ENCODE peak calls at places on chromosomes 1 and 21, in ten cellular contexts. One of them, this sample, is unnamed.

GRCh38 chr1:29380532-29380931 is 144.2 kb downstream of the PTPRU start:
- DNase-seq in T follicular helper cell: no peak
- DNase-seq in ELF-1: no peak
- DNase-seq in upper lobe of left lung: no peak
- DNase-seq in activated CD4-positive, alpha-beta T cell treated with anti-CD3 and anti-CD28 coated beads, Interleukin-2, amount 50 U/mL, for 4 hours: no peak
- DNase-seq in dermis blood vessel endothelial cell: no peak
- DNase-seq in activated T-cell treated with anti-CD3 and anti-CD28 coated beads, Interleukin-2, amount 50 U/mL, for 72 hours: no peak
- DNase-seq in HTR-8/SVneo: no peak
- DNase-seq in stimulated activated CD8-positive, alpha-beta memory T cell treated with anti-CD3 and anti-CD28 coated beads, Interleukin-4, amount 100 ng/mL, for 48 hours: no peak
- DNase-seq in activated naive CD4-positive, alpha-beta T cell: no peak
- DNase-seq in this sample: no peak

GRCh38 chr1:84689514-84690396 is 506 bp downstream of the SSX2IP start:
- DNase-seq in stimulated activated CD8-positive, alpha-beta memory T cell treated with anti-CD3 and anti-CD28 coated beads, Interleukin-4, amount 100 ng/mL, for 48 hours: peak; percentile 61
- DNase-seq in ELF-1: no peak
- DNase-seq in HTR-8/SVneo: peak; percentile 23
- DNase-seq in activated naive CD4-positive, alpha-beta T cell: no peak
- DNase-seq in upper lobe of left lung: peak; percentile 42
- DNase-seq in T follicular helper cell: no peak
- DNase-seq in activated T-cell treated with anti-CD3 and anti-CD28 coated beads, Interleukin-2, amount 50 U/mL, for 72 hours: no peak
- DNase-seq in activated CD4-positive, alpha-beta T cell treated with anti-CD3 and anti-CD28 coated beads, Interleukin-2, amount 50 U/mL, for 4 hours: peak; percentile 13
- DNase-seq in dermis blood vessel endothelial cell: peak; percentile 59
- DNase-seq in this sample: no peak

GRCh38 chr1:237873487-237873927 is 17.2 kb downstream of the ZP4 start:
- DNase-seq in activated CD4-positive, alpha-beta T cell treated with anti-CD3 and anti-CD28 coated beads, Interleukin-2, amount 50 U/mL, for 4 hours: no peak
- DNase-seq in upper lobe of left lung: no peak
- DNase-seq in stimulated activated CD8-positive, alpha-beta memory T cell treated with anti-CD3 and anti-CD28 coated beads, Interleukin-4, amount 100 ng/mL, for 48 hours: no peak
- DNase-seq in activated T-cell treated with anti-CD3 and anti-CD28 coated beads, Interleukin-2, amount 50 U/mL, for 72 hours: peak; percentile 5
- DNase-seq in T follicular helper cell: no peak
- DNase-seq in activated naive CD4-positive, alpha-beta T cell: no peak
- DNase-seq in dermis blood vessel endothelial cell: no peak
- DNase-seq in ELF-1: peak; percentile 39
- DNase-seq in HTR-8/SVneo: peak; percentile 84
- DNase-seq in this sample: no peak

GRCh38 chr1:229582011-229582694 is 23.6 kb upstream of the ABCB10 start:
- DNase-seq in upper lobe of left lung: peak; percentile 68
- DNase-seq in activated CD4-positive, alpha-beta T cell treated with anti-CD3 and anti-CD28 coated beads, Interleukin-2, amount 50 U/mL, for 4 hours: no peak
- DNase-seq in activated T-cell treated with anti-CD3 and anti-CD28 coated beads, Interleukin-2, amount 50 U/mL, for 72 hours: no peak
- DNase-seq in ELF-1: no peak
- DNase-seq in HTR-8/SVneo: no peak
- DNase-seq in activated naive CD4-positive, alpha-beta T cell: no peak
- DNase-seq in stimulated activated CD8-positive, alpha-beta memory T cell treated with anti-CD3 and anti-CD28 coated beads, Interleukin-4, amount 100 ng/mL, for 48 hours: no peak
- DNase-seq in dermis blood vessel endothelial cell: peak; percentile 54
- DNase-seq in T follicular helper cell: no peak
- DNase-seq in this sample: no peak

GRCh38 chr1:234134878-234135277 is 230.4 kb downstream of the SLC35F3 start:
- DNase-seq in dermis blood vessel endothelial cell: no peak
- DNase-seq in activated T-cell treated with anti-CD3 and anti-CD28 coated beads, Interleukin-2, amount 50 U/mL, for 72 hours: no peak
- DNase-seq in ELF-1: no peak
- DNase-seq in HTR-8/SVneo: no peak
- DNase-seq in activated naive CD4-positive, alpha-beta T cell: no peak
- DNase-seq in upper lobe of left lung: no peak
- DNase-seq in activated CD4-positive, alpha-beta T cell treated with anti-CD3 and anti-CD28 coated beads, Interleukin-2, amount 50 U/mL, for 4 hours: no peak
- DNase-seq in T follicular helper cell: no peak
- DNase-seq in stimulated activated CD8-positive, alpha-beta memory T cell treated with anti-CD3 and anti-CD28 coated beads, Interleukin-4, amount 100 ng/mL, for 48 hours: no peak
- DNase-seq in this sample: no peak

GRCh38 chr1:245091818-245092637 is 62.8 kb upstream of the KIF26B start:
- DNase-seq in ELF-1: peak; percentile 76
- DNase-seq in activated CD4-positive, alpha-beta T cell treated with anti-CD3 and anti-CD28 coated beads, Interleukin-2, amount 50 U/mL, for 4 hours: no peak
- DNase-seq in dermis blood vessel endothelial cell: peak; percentile 99
- DNase-seq in activated naive CD4-positive, alpha-beta T cell: no peak
- DNase-seq in stimulated activated CD8-positive, alpha-beta memory T cell treated with anti-CD3 and anti-CD28 coated beads, Interleukin-4, amount 100 ng/mL, for 48 hours: no peak
- DNase-seq in HTR-8/SVneo: peak; percentile 89
- DNase-seq in upper lobe of left lung: peak; percentile 74
- DNase-seq in activated T-cell treated with anti-CD3 and anti-CD28 coated beads, Interleukin-2, amount 50 U/mL, for 72 hours: no peak
- DNase-seq in T follicular helper cell: no peak
- DNase-seq in this sample: no peak

GRCh38 chr21:36661511-36662309 is 37.2 kb upstream of the SIM2 start:
- DNase-seq in activated naive CD4-positive, alpha-beta T cell: no peak
- DNase-seq in dermis blood vessel endothelial cell: peak; percentile 49
- DNase-seq in stimulated activated CD8-positive, alpha-beta memory T cell treated with anti-CD3 and anti-CD28 coated beads, Interleukin-4, amount 100 ng/mL, for 48 hours: no peak
- DNase-seq in HTR-8/SVneo: peak; percentile 40
- DNase-seq in upper lobe of left lung: peak; percentile 36
- DNase-seq in ELF-1: peak; percentile 50
- DNase-seq in activated T-cell treated with anti-CD3 and anti-CD28 coated beads, Interleukin-2, amount 50 U/mL, for 72 hours: no peak
- DNase-seq in T follicular helper cell: no peak
- DNase-seq in activated CD4-positive, alpha-beta T cell treated with anti-CD3 and anti-CD28 coated beads, Interleukin-2, amount 50 U/mL, for 4 hours: no peak
- DNase-seq in this sample: no peak

GRCh38 chr1:208759250-208759649 is 515.1 kb upstream of the PLXNA2 start:
- DNase-seq in dermis blood vessel endothelial cell: no peak
- DNase-seq in ELF-1: no peak
- DNase-seq in upper lobe of left lung: no peak
- DNase-seq in activated naive CD4-positive, alpha-beta T cell: no peak
- DNase-seq in activated CD4-positive, alpha-beta T cell treated with anti-CD3 and anti-CD28 coated beads, Interleukin-2, amount 50 U/mL, for 4 hours: no peak
- DNase-seq in stimulated activated CD8-positive, alpha-beta memory T cell treated with anti-CD3 and anti-CD28 coated beads, Interleukin-4, amount 100 ng/mL, for 48 hours: no peak
- DNase-seq in activated T-cell treated with anti-CD3 and anti-CD28 coated beads, Interleukin-2, amount 50 U/mL, for 72 hours: no peak
- DNase-seq in HTR-8/SVneo: no peak
- DNase-seq in T follicular helper cell: no peak
- DNase-seq in this sample: no peak

GRCh38 chr1:36386262-36387140 is 777 bp upstream of the STK40 start:
- DNase-seq in HTR-8/SVneo: peak; percentile 94
- DNase-seq in activated CD4-positive, alpha-beta T cell treated with anti-CD3 and anti-CD28 coated beads, Interleukin-2, amount 50 U/mL, for 4 hours: peak; percentile 89
- DNase-seq in dermis blood vessel endothelial cell: peak; percentile 98
- DNase-seq in stimulated activated CD8-positive, alpha-beta memory T cell treated with anti-CD3 and anti-CD28 coated beads, Interleukin-4, amount 100 ng/mL, for 48 hours: peak; percentile 93
- DNase-seq in activated T-cell treated with anti-CD3 and anti-CD28 coated beads, Interleukin-2, amount 50 U/mL, for 72 hours: peak; percentile 91
- DNase-seq in ELF-1: peak; percentile 96
- DNase-seq in T follicular helper cell: peak; percentile 79
- DNase-seq in activated naive CD4-positive, alpha-beta T cell: peak; percentile 66
- DNase-seq in upper lobe of left lung: peak; percentile 99
- DNase-seq in this sample: peak; percentile 84

GRCh38 chr1:56081151-56081550 is 498.2 kb downstream of the PLPP3 start:
- DNase-seq in T follicular helper cell: no peak
- DNase-seq in upper lobe of left lung: no peak
- DNase-seq in activated naive CD4-positive, alpha-beta T cell: no peak
- DNase-seq in activated T-cell treated with anti-CD3 and anti-CD28 coated beads, Interleukin-2, amount 50 U/mL, for 72 hours: no peak
- DNase-seq in ELF-1: no peak
- DNase-seq in HTR-8/SVneo: no peak
- DNase-seq in stimulated activated CD8-positive, alpha-beta memory T cell treated with anti-CD3 and anti-CD28 coated beads, Interleukin-4, amount 100 ng/mL, for 48 hours: no peak
- DNase-seq in dermis blood vessel endothelial cell: no peak
- DNase-seq in activated CD4-positive, alpha-beta T cell treated with anti-CD3 and anti-CD28 coated beads, Interleukin-2, amount 50 U/mL, for 4 hours: no peak
- DNase-seq in this sample: no peak

GRCh38 chr1:247376659-247377058 is 39.3 kb upstream of the NLRP3 start:
- DNase-seq in stimulated activated CD8-positive, alpha-beta memory T cell treated with anti-CD3 and anti-CD28 coated beads, Interleukin-4, amount 100 ng/mL, for 48 hours: no peak
- DNase-seq in activated T-cell treated with anti-CD3 and anti-CD28 coated beads, Interleukin-2, amount 50 U/mL, for 72 hours: no peak
- DNase-seq in dermis blood vessel endothelial cell: peak; percentile 6
- DNase-seq in T follicular helper cell: no peak
- DNase-seq in upper lobe of left lung: no peak
- DNase-seq in activated naive CD4-positive, alpha-beta T cell: no peak
- DNase-seq in ELF-1: peak; percentile 85
- DNase-seq in activated CD4-positive, alpha-beta T cell treated with anti-CD3 and anti-CD28 coated beads, Interleukin-2, amount 50 U/mL, for 4 hours: no peak
- DNase-seq in HTR-8/SVneo: no peak
- DNase-seq in this sample: no peak

GRCh38 chr1:203307690-203308126 is 2.4 kb downstream of the BTG2 start:
- DNase-seq in ELF-1: peak; percentile 73
- DNase-seq in stimulated activated CD8-positive, alpha-beta memory T cell treated with anti-CD3 and anti-CD28 coated beads, Interleukin-4, amount 100 ng/mL, for 48 hours: no peak
- DNase-seq in activated naive CD4-positive, alpha-beta T cell: no peak
- DNase-seq in HTR-8/SVneo: no peak
- DNase-seq in upper lobe of left lung: no peak
- DNase-seq in activated CD4-positive, alpha-beta T cell treated with anti-CD3 and anti-CD28 coated beads, Interleukin-2, amount 50 U/mL, for 4 hours: no peak
- DNase-seq in dermis blood vessel endothelial cell: no peak
- DNase-seq in activated T-cell treated with anti-CD3 and anti-CD28 coated beads, Interleukin-2, amount 50 U/mL, for 72 hours: no peak
- DNase-seq in T follicular helper cell: no peak
- DNase-seq in this sample: no peak

GRCh38 chr21:45141507-45141906 is 67.1 kb downstream of the ADARB1 start:
- DNase-seq in dermis blood vessel endothelial cell: no peak
- DNase-seq in stimulated activated CD8-positive, alpha-beta memory T cell treated with anti-CD3 and anti-CD28 coated beads, Interleukin-4, amount 100 ng/mL, for 48 hours: no peak
- DNase-seq in HTR-8/SVneo: no peak
- DNase-seq in activated naive CD4-positive, alpha-beta T cell: no peak
- DNase-seq in ELF-1: no peak
- DNase-seq in upper lobe of left lung: no peak
- DNase-seq in activated T-cell treated with anti-CD3 and anti-CD28 coated beads, Interleukin-2, amount 50 U/mL, for 72 hours: no peak
- DNase-seq in T follicular helper cell: no peak
- DNase-seq in activated CD4-positive, alpha-beta T cell treated with anti-CD3 and anti-CD28 coated beads, Interleukin-2, amount 50 U/mL, for 4 hours: no peak
- DNase-seq in this sample: no peak

GRCh38 chr1:200165493-200166220 is 138.1 kb downstream of the NR5A2 start:
- DNase-seq in stimulated activated CD8-positive, alpha-beta memory T cell treated with anti-CD3 and anti-CD28 coated beads, Interleukin-4, amount 100 ng/mL, for 48 hours: no peak
- DNase-seq in upper lobe of left lung: no peak
- DNase-seq in activated T-cell treated with anti-CD3 and anti-CD28 coated beads, Interleukin-2, amount 50 U/mL, for 72 hours: no peak
- DNase-seq in activated naive CD4-positive, alpha-beta T cell: no peak
- DNase-seq in activated CD4-positive, alpha-beta T cell treated with anti-CD3 and anti-CD28 coated beads, Interleukin-2, amount 50 U/mL, for 4 hours: no peak
- DNase-seq in dermis blood vessel endothelial cell: no peak
- DNase-seq in HTR-8/SVneo: no peak
- DNase-seq in T follicular helper cell: no peak
- DNase-seq in ELF-1: no peak
- DNase-seq in this sample: no peak

GRCh38 chr21:45607021-45607921 is 36.3 kb upstream of the PCBP3 start:
- DNase-seq in T follicular helper cell: peak; percentile 68
- DNase-seq in HTR-8/SVneo: no peak
- DNase-seq in dermis blood vessel endothelial cell: peak; percentile 25
- DNase-seq in upper lobe of left lung: peak; percentile 10
- DNase-seq in ELF-1: no peak
- DNase-seq in activated CD4-positive, alpha-beta T cell treated with anti-CD3 and anti-CD28 coated beads, Interleukin-2, amount 50 U/mL, for 4 hours: peak; percentile 44
- DNase-seq in stimulated activated CD8-positive, alpha-beta memory T cell treated with anti-CD3 and anti-CD28 coated beads, Interleukin-4, amount 100 ng/mL, for 48 hours: peak; percentile 40
- DNase-seq in activated T-cell treated with anti-CD3 and anti-CD28 coated beads, Interleukin-2, amount 50 U/mL, for 72 hours: peak; percentile 55
- DNase-seq in activated naive CD4-positive, alpha-beta T cell: peak; percentile 36
- DNase-seq in this sample: no peak

GRCh38 chr1:196678510-196678884 is 26.7 kb downstream of the CFH start:
- DNase-seq in dermis blood vessel endothelial cell: no peak
- DNase-seq in activated T-cell treated with anti-CD3 and anti-CD28 coated beads, Interleukin-2, amount 50 U/mL, for 72 hours: no peak
- DNase-seq in stimulated activated CD8-positive, alpha-beta memory T cell treated with anti-CD3 and anti-CD28 coated beads, Interleukin-4, amount 100 ng/mL, for 48 hours: no peak
- DNase-seq in ELF-1: no peak
- DNase-seq in HTR-8/SVneo: peak; percentile 20
- DNase-seq in activated CD4-positive, alpha-beta T cell treated with anti-CD3 and anti-CD28 coated beads, Interleukin-2, amount 50 U/mL, for 4 hours: no peak
- DNase-seq in T follicular helper cell: no peak
- DNase-seq in activated naive CD4-positive, alpha-beta T cell: no peak
- DNase-seq in upper lobe of left lung: no peak
- DNase-seq in this sample: no peak

GRCh38 chr1:36239941-36240637 is 15.8 kb downstream of the THRAP3 start:
- DNase-seq in ELF-1: peak; percentile 54
- DNase-seq in activated CD4-positive, alpha-beta T cell treated with anti-CD3 and anti-CD28 coated beads, Interleukin-2, amount 50 U/mL, for 4 hours: no peak
- DNase-seq in dermis blood vessel endothelial cell: peak; percentile 63
- DNase-seq in activated naive CD4-positive, alpha-beta T cell: no peak
- DNase-seq in activated T-cell treated with anti-CD3 and anti-CD28 coated beads, Interleukin-2, amount 50 U/mL, for 72 hours: no peak
- DNase-seq in HTR-8/SVneo: no peak
- DNase-seq in T follicular helper cell: no peak
- DNase-seq in stimulated activated CD8-positive, alpha-beta memory T cell treated with anti-CD3 and anti-CD28 coated beads, Interleukin-4, amount 100 ng/mL, for 48 hours: no peak
- DNase-seq in upper lobe of left lung: peak; percentile 31
- DNase-seq in this sample: no peak

GRCh38 chr1:65235867-65236805 is 73.2 kb upstream of the DNAJC6 start:
- DNase-seq in activated naive CD4-positive, alpha-beta T cell: no peak
- DNase-seq in stimulated activated CD8-positive, alpha-beta memory T cell treated with anti-CD3 and anti-CD28 coated beads, Interleukin-4, amount 100 ng/mL, for 48 hours: no peak
- DNase-seq in T follicular helper cell: no peak
- DNase-seq in dermis blood vessel endothelial cell: peak; percentile 74
- DNase-seq in activated T-cell treated with anti-CD3 and anti-CD28 coated beads, Interleukin-2, amount 50 U/mL, for 72 hours: no peak
- DNase-seq in HTR-8/SVneo: peak; percentile 43
- DNase-seq in ELF-1: peak; percentile 29
- DNase-seq in upper lobe of left lung: no peak
- DNase-seq in activated CD4-positive, alpha-beta T cell treated with anti-CD3 and anti-CD28 coated beads, Interleukin-2, amount 50 U/mL, for 4 hours: no peak
- DNase-seq in this sample: no peak

GRCh38 chr1:217881607-217882332 is 250.6 kb downstream of the SPATA17 start:
- DNase-seq in HTR-8/SVneo: peak; percentile 33
- DNase-seq in upper lobe of left lung: no peak
- DNase-seq in ELF-1: peak; percentile 33
- DNase-seq in activated CD4-positive, alpha-beta T cell treated with anti-CD3 and anti-CD28 coated beads, Interleukin-2, amount 50 U/mL, for 4 hours: no peak
- DNase-seq in activated T-cell treated with anti-CD3 and anti-CD28 coated beads, Interleukin-2, amount 50 U/mL, for 72 hours: no peak
- DNase-seq in activated naive CD4-positive, alpha-beta T cell: no peak
- DNase-seq in dermis blood vessel endothelial cell: no peak
- DNase-seq in T follicular helper cell: no peak
- DNase-seq in stimulated activated CD8-positive, alpha-beta memory T cell treated with anti-CD3 and anti-CD28 coated beads, Interleukin-4, amount 100 ng/mL, for 48 hours: no peak
- DNase-seq in this sample: no peak

GRCh38 chr1:77970192-77970591 is 8.7 kb downstream of the FUBP1 start:
- DNase-seq in upper lobe of left lung: no peak
- DNase-seq in stimulated activated CD8-positive, alpha-beta memory T cell treated with anti-CD3 and anti-CD28 coated beads, Interleukin-4, amount 100 ng/mL, for 48 hours: no peak
- DNase-seq in dermis blood vessel endothelial cell: no peak
- DNase-seq in activated naive CD4-positive, alpha-beta T cell: no peak
- DNase-seq in ELF-1: no peak
- DNase-seq in activated T-cell treated with anti-CD3 and anti-CD28 coated beads, Interleukin-2, amount 50 U/mL, for 72 hours: no peak
- DNase-seq in activated CD4-positive, alpha-beta T cell treated with anti-CD3 and anti-CD28 coated beads, Interleukin-2, amount 50 U/mL, for 4 hours: no peak
- DNase-seq in HTR-8/SVneo: no peak
- DNase-seq in T follicular helper cell: no peak
- DNase-seq in this sample: no peak

GRCh38 chr1:208184993-208185703 is 59.0 kb downstream of the PLXNA2 start:
- DNase-seq in T follicular helper cell: no peak
- DNase-seq in activated naive CD4-positive, alpha-beta T cell: no peak
- DNase-seq in ELF-1: no peak
- DNase-seq in HTR-8/SVneo: no peak
- DNase-seq in upper lobe of left lung: no peak
- DNase-seq in dermis blood vessel endothelial cell: no peak
- DNase-seq in stimulated activated CD8-positive, alpha-beta memory T cell treated with anti-CD3 and anti-CD28 coated beads, Interleukin-4, amount 100 ng/mL, for 48 hours: no peak
- DNase-seq in activated CD4-positive, alpha-beta T cell treated with anti-CD3 and anti-CD28 coated beads, Interleukin-2, amount 50 U/mL, for 4 hours: no peak
- DNase-seq in activated T-cell treated with anti-CD3 and anti-CD28 coated beads, Interleukin-2, amount 50 U/mL, for 72 hours: no peak
- DNase-seq in this sample: no peak

GRCh38 chr1:222634180-222635013 is 16.5 kb downstream of the MIA3 start:
- DNase-seq in T follicular helper cell: peak; percentile 61
- DNase-seq in dermis blood vessel endothelial cell: peak; percentile 96
- DNase-seq in upper lobe of left lung: peak; percentile 33
- DNase-seq in activated naive CD4-positive, alpha-beta T cell: no peak
- DNase-seq in activated CD4-positive, alpha-beta T cell treated with anti-CD3 and anti-CD28 coated beads, Interleukin-2, amount 50 U/mL, for 4 hours: peak; percentile 55
- DNase-seq in activated T-cell treated with anti-CD3 and anti-CD28 coated beads, Interleukin-2, amount 50 U/mL, for 72 hours: peak; percentile 82
- DNase-seq in HTR-8/SVneo: peak; percentile 52
- DNase-seq in stimulated activated CD8-positive, alpha-beta memory T cell treated with anti-CD3 and anti-CD28 coated beads, Interleukin-4, amount 100 ng/mL, for 48 hours: peak; percentile 76
- DNase-seq in ELF-1: peak; percentile 84
- DNase-seq in this sample: peak; percentile 91

GRCh38 chr1:48228156-48228555 is 5.6 kb downstream of the SLC5A9 start:
- DNase-seq in stimulated activated CD8-positive, alpha-beta memory T cell treated with anti-CD3 and anti-CD28 coated beads, Interleukin-4, amount 100 ng/mL, for 48 hours: no peak
- DNase-seq in dermis blood vessel endothelial cell: no peak
- DNase-seq in T follicular helper cell: no peak
- DNase-seq in activated naive CD4-positive, alpha-beta T cell: no peak
- DNase-seq in HTR-8/SVneo: no peak
- DNase-seq in ELF-1: peak; percentile 76
- DNase-seq in upper lobe of left lung: no peak
- DNase-seq in activated T-cell treated with anti-CD3 and anti-CD28 coated beads, Interleukin-2, amount 50 U/mL, for 72 hours: no peak
- DNase-seq in activated CD4-positive, alpha-beta T cell treated with anti-CD3 and anti-CD28 coated beads, Interleukin-2, amount 50 U/mL, for 4 hours: no peak
- DNase-seq in this sample: no peak

GRCh38 chr1:65725064-65725463 is 67.6 kb upstream of the PDE4B start:
- DNase-seq in stimulated activated CD8-positive, alpha-beta memory T cell treated with anti-CD3 and anti-CD28 coated beads, Interleukin-4, amount 100 ng/mL, for 48 hours: no peak
- DNase-seq in dermis blood vessel endothelial cell: no peak
- DNase-seq in activated CD4-positive, alpha-beta T cell treated with anti-CD3 and anti-CD28 coated beads, Interleukin-2, amount 50 U/mL, for 4 hours: no peak
- DNase-seq in T follicular helper cell: no peak
- DNase-seq in activated naive CD4-positive, alpha-beta T cell: no peak
- DNase-seq in ELF-1: no peak
- DNase-seq in upper lobe of left lung: no peak
- DNase-seq in HTR-8/SVneo: no peak
- DNase-seq in activated T-cell treated with anti-CD3 and anti-CD28 coated beads, Interleukin-2, amount 50 U/mL, for 72 hours: no peak
- DNase-seq in this sample: no peak

GRCh38 chr21:28431527-28432200 is 561.0 kb downstream of the LTN1 start:
- DNase-seq in HTR-8/SVneo: no peak
- DNase-seq in T follicular helper cell: no peak
- DNase-seq in ELF-1: no peak
- DNase-seq in stimulated activated CD8-positive, alpha-beta memory T cell treated with anti-CD3 and anti-CD28 coated beads, Interleukin-4, amount 100 ng/mL, for 48 hours: no peak
- DNase-seq in activated CD4-positive, alpha-beta T cell treated with anti-CD3 and anti-CD28 coated beads, Interleukin-2, amount 50 U/mL, for 4 hours: no peak
- DNase-seq in activated T-cell treated with anti-CD3 and anti-CD28 coated beads, Interleukin-2, amount 50 U/mL, for 72 hours: no peak
- DNase-seq in dermis blood vessel endothelial cell: no peak
- DNase-seq in activated naive CD4-positive, alpha-beta T cell: no peak
- DNase-seq in upper lobe of left lung: no peak
- DNase-seq in this sample: no peak

GRCh38 chr1:185694081-185694480 is 40.1 kb upstream of the HMCN1 start:
- DNase-seq in activated CD4-positive, alpha-beta T cell treated with anti-CD3 and anti-CD28 coated beads, Interleukin-2, amount 50 U/mL, for 4 hours: no peak
- DNase-seq in dermis blood vessel endothelial cell: peak; percentile 70
- DNase-seq in upper lobe of left lung: peak; percentile 45
- DNase-seq in activated naive CD4-positive, alpha-beta T cell: no peak
- DNase-seq in T follicular helper cell: no peak
- DNase-seq in ELF-1: no peak
- DNase-seq in activated T-cell treated with anti-CD3 and anti-CD28 coated beads, Interleukin-2, amount 50 U/mL, for 72 hours: peak; percentile 35
- DNase-seq in HTR-8/SVneo: no peak
- DNase-seq in stimulated activated CD8-positive, alpha-beta memory T cell treated with anti-CD3 and anti-CD28 coated beads, Interleukin-4, amount 100 ng/mL, for 48 hours: no peak
- DNase-seq in this sample: no peak

GRCh38 chr1:8202182-8202905 is 115.6 kb upstream of the SLC45A1 start:
- DNase-seq in activated naive CD4-positive, alpha-beta T cell: no peak
- DNase-seq in dermis blood vessel endothelial cell: peak; percentile 56
- DNase-seq in stimulated activated CD8-positive, alpha-beta memory T cell treated with anti-CD3 and anti-CD28 coated beads, Interleukin-4, amount 100 ng/mL, for 48 hours: no peak
- DNase-seq in HTR-8/SVneo: peak; percentile 74
- DNase-seq in upper lobe of left lung: peak; percentile 54
- DNase-seq in T follicular helper cell: no peak
- DNase-seq in activated T-cell treated with anti-CD3 and anti-CD28 coated beads, Interleukin-2, amount 50 U/mL, for 72 hours: no peak
- DNase-seq in activated CD4-positive, alpha-beta T cell treated with anti-CD3 and anti-CD28 coated beads, Interleukin-2, amount 50 U/mL, for 4 hours: no peak
- DNase-seq in ELF-1: peak; percentile 79
- DNase-seq in this sample: no peak

GRCh38 chr1:208834346-208835081 is 590.3 kb upstream of the PLXNA2 start:
- DNase-seq in dermis blood vessel endothelial cell: peak; percentile 62
- DNase-seq in T follicular helper cell: no peak
- DNase-seq in activated CD4-positive, alpha-beta T cell treated with anti-CD3 and anti-CD28 coated beads, Interleukin-2, amount 50 U/mL, for 4 hours: no peak
- DNase-seq in activated T-cell treated with anti-CD3 and anti-CD28 coated beads, Interleukin-2, amount 50 U/mL, for 72 hours: no peak
- DNase-seq in stimulated activated CD8-positive, alpha-beta memory T cell treated with anti-CD3 and anti-CD28 coated beads, Interleukin-4, amount 100 ng/mL, for 48 hours: no peak
- DNase-seq in ELF-1: peak; percentile 16
- DNase-seq in HTR-8/SVneo: peak; percentile 15
- DNase-seq in activated naive CD4-positive, alpha-beta T cell: no peak
- DNase-seq in upper lobe of left lung: no peak
- DNase-seq in this sample: no peak

This sample was measured in Jurkat, Clone E6-1.